ENCODE peak calls at places on chromosomes 11 and 22, in nine cellular contexts. One of them, this sample, is unnamed.

GRCh38 chr11:27392715-27393114 is 29.7 kb upstream of the CCDC34 start:
- DNase-seq in esophagus squamous epithelium: no peak
- DNase-seq in fibroblast of lung: peak; percentile 95
- DNase-seq in CD8-positive, alpha-beta memory T cell: no peak
- DNase-seq in tibial artery: no peak
- DNase-seq in AG04450: peak; percentile 60
- DNase-seq in AG10803: peak; percentile 66
- DNase-seq in ovary: no peak
- DNase-seq in GM23248: peak; percentile 67
- DNase-seq in this sample: peak; percentile 19

GRCh38 chr11:98398508-98398907 is 622.2 kb upstream of the CNTN5 start:
- DNase-seq in CD8-positive, alpha-beta memory T cell: no peak
- DNase-seq in esophagus squamous epithelium: no peak
- DNase-seq in AG04450: no peak
- DNase-seq in AG10803: no peak
- DNase-seq in tibial artery: no peak
- DNase-seq in GM23248: no peak
- DNase-seq in ovary: no peak
- DNase-seq in fibroblast of lung: no peak
- DNase-seq in this sample: no peak

GRCh38 chr11:15327786-15328231 is 213.1 kb downstream of the INSC start:
- DNase-seq in AG04450: peak; percentile 7
- DNase-seq in GM23248: peak; percentile 35
- DNase-seq in tibial artery: peak; percentile 23
- DNase-seq in esophagus squamous epithelium: no peak
- DNase-seq in AG10803: peak; percentile 3
- DNase-seq in ovary: peak; percentile 24
- DNase-seq in CD8-positive, alpha-beta memory T cell: no peak
- DNase-seq in fibroblast of lung: peak; percentile 25
- DNase-seq in this sample: peak; percentile 16

GRCh38 chr11:118537409-118537980 is 6.5 kb downstream of the TMEM25 start:
- DNase-seq in ovary: no peak
- DNase-seq in AG10803: no peak
- DNase-seq in fibroblast of lung: no peak
- DNase-seq in esophagus squamous epithelium: no peak
- DNase-seq in AG04450: no peak
- DNase-seq in GM23248: no peak
- DNase-seq in CD8-positive, alpha-beta memory T cell: no peak
- DNase-seq in tibial artery: no peak
- DNase-seq in this sample: peak; percentile 18

GRCh38 chr11:112584674-112585073 is 324.0 kb upstream of the PLET1 start:
- DNase-seq in esophagus squamous epithelium: no peak
- DNase-seq in ovary: no peak
- DNase-seq in AG10803: no peak
- DNase-seq in fibroblast of lung: no peak
- DNase-seq in tibial artery: no peak
- DNase-seq in AG04450: no peak
- DNase-seq in GM23248: no peak
- DNase-seq in CD8-positive, alpha-beta memory T cell: no peak
- DNase-seq in this sample: no peak

GRCh38 chr11:68271023-68271780 is 571 bp downstream of the C11orf24 start:
- DNase-seq in tibial artery: peak; percentile 69
- DNase-seq in GM23248: peak; percentile 97
- DNase-seq in AG10803: peak; percentile 85
- DNase-seq in AG04450: peak; percentile 61
- DNase-seq in fibroblast of lung: peak; percentile 85
- DNase-seq in CD8-positive, alpha-beta memory T cell: peak; percentile 48
- DNase-seq in ovary: peak; percentile 55
- DNase-seq in esophagus squamous epithelium: no peak
- DNase-seq in this sample: peak; percentile 74

GRCh38 chr22:49191506-49191980 is 636.1 kb downstream of the BRD1 start:
- DNase-seq in AG10803: no peak
- DNase-seq in ovary: no peak
- DNase-seq in esophagus squamous epithelium: no peak
- DNase-seq in fibroblast of lung: no peak
- DNase-seq in tibial artery: no peak
- DNase-seq in CD8-positive, alpha-beta memory T cell: no peak
- DNase-seq in AG04450: no peak
- DNase-seq in GM23248: no peak
- DNase-seq in this sample: no peak

GRCh38 chr11:108003623-108004022 is 5.1 kb upstream of the CUL5 start:
- DNase-seq in esophagus squamous epithelium: no peak
- DNase-seq in tibial artery: no peak
- DNase-seq in GM23248: no peak
- DNase-seq in AG10803: no peak
- DNase-seq in CD8-positive, alpha-beta memory T cell: no peak
- DNase-seq in AG04450: no peak
- DNase-seq in ovary: no peak
- DNase-seq in fibroblast of lung: no peak
- DNase-seq in this sample: no peak

GRCh38 chr22:27146871-27147591 is 489.6 kb downstream of the MIAT start:
- DNase-seq in CD8-positive, alpha-beta memory T cell: no peak
- DNase-seq in AG04450: no peak
- DNase-seq in ovary: no peak
- DNase-seq in esophagus squamous epithelium: no peak
- DNase-seq in AG10803: no peak
- DNase-seq in tibial artery: no peak
- DNase-seq in GM23248: no peak
- DNase-seq in fibroblast of lung: no peak
- DNase-seq in this sample: no peak

GRCh38 chr11:27914080-27914479 is 193.9 kb downstream of the KIF18A start:
- DNase-seq in fibroblast of lung: peak; percentile 58
- DNase-seq in AG10803: no peak
- DNase-seq in ovary: no peak
- DNase-seq in AG04450: no peak
- DNase-seq in GM23248: peak; percentile 63
- DNase-seq in esophagus squamous epithelium: no peak
- DNase-seq in CD8-positive, alpha-beta memory T cell: no peak
- DNase-seq in tibial artery: no peak
- DNase-seq in this sample: peak; percentile 25

GRCh38 chr11:73387594-73388021 is 11.4 kb downstream of the RELT start:
- DNase-seq in CD8-positive, alpha-beta memory T cell: no peak
- DNase-seq in AG10803: no peak
- DNase-seq in fibroblast of lung: no peak
- DNase-seq in esophagus squamous epithelium: no peak
- DNase-seq in ovary: no peak
- DNase-seq in GM23248: no peak
- DNase-seq in AG04450: no peak
- DNase-seq in tibial artery: no peak
- DNase-seq in this sample: no peak

GRCh38 chr22:27510024-27510423 is 291.5 kb downstream of the MN1 start:
- DNase-seq in ovary: no peak
- DNase-seq in tibial artery: no peak
- DNase-seq in AG10803: no peak
- DNase-seq in GM23248: no peak
- DNase-seq in CD8-positive, alpha-beta memory T cell: no peak
- DNase-seq in AG04450: no peak
- DNase-seq in fibroblast of lung: no peak
- DNase-seq in esophagus squamous epithelium: no peak
- DNase-seq in this sample: no peak

GRCh38 chr11:124612567-124613245 is 1.5 kb downstream of the PANX3 start:
- DNase-seq in fibroblast of lung: no peak
- DNase-seq in AG04450: no peak
- DNase-seq in ovary: no peak
- DNase-seq in esophagus squamous epithelium: no peak
- DNase-seq in AG10803: no peak
- DNase-seq in CD8-positive, alpha-beta memory T cell: no peak
- DNase-seq in tibial artery: no peak
- DNase-seq in GM23248: peak; percentile 14
- DNase-seq in this sample: no peak

GRCh38 chr11:119567667-119568582 is 145.0 kb upstream of the THY1 start:
- DNase-seq in fibroblast of lung: peak; percentile 80
- DNase-seq in GM23248: peak; percentile 93
- DNase-seq in ovary: no peak
- DNase-seq in CD8-positive, alpha-beta memory T cell: no peak
- DNase-seq in tibial artery: no peak
- DNase-seq in AG10803: peak; percentile 89
- DNase-seq in esophagus squamous epithelium: no peak
- DNase-seq in AG04450: peak; percentile 36
- DNase-seq in this sample: peak; percentile 97

GRCh38 chr22:39908737-39909136 is 7.9 kb downstream of the GRAP2 start:
- DNase-seq in AG04450: no peak
- DNase-seq in fibroblast of lung: peak; percentile 17
- DNase-seq in tibial artery: no peak
- DNase-seq in AG10803: no peak
- DNase-seq in GM23248: peak; percentile 45
- DNase-seq in CD8-positive, alpha-beta memory T cell: no peak
- DNase-seq in esophagus squamous epithelium: no peak
- DNase-seq in ovary: no peak
- DNase-seq in this sample: peak; percentile 54

GRCh38 chr22:43830931-43831560 is 18.9 kb upstream of the EFCAB6 start:
- DNase-seq in GM23248: no peak
- DNase-seq in fibroblast of lung: no peak
- DNase-seq in ovary: peak; percentile 11
- DNase-seq in CD8-positive, alpha-beta memory T cell: no peak
- DNase-seq in tibial artery: no peak
- DNase-seq in AG04450: no peak
- DNase-seq in AG10803: no peak
- DNase-seq in esophagus squamous epithelium: no peak
- DNase-seq in this sample: no peak

GRCh38 chr22:27241430-27242110 is 560.0 kb downstream of the MN1 start:
- DNase-seq in tibial artery: no peak
- DNase-seq in GM23248: peak; percentile 32
- DNase-seq in CD8-positive, alpha-beta memory T cell: no peak
- DNase-seq in fibroblast of lung: peak; percentile 59
- DNase-seq in esophagus squamous epithelium: no peak
- DNase-seq in ovary: peak; percentile 81
- DNase-seq in AG10803: peak; percentile 64
- DNase-seq in AG04450: no peak
- DNase-seq in this sample: no peak

DNA sequence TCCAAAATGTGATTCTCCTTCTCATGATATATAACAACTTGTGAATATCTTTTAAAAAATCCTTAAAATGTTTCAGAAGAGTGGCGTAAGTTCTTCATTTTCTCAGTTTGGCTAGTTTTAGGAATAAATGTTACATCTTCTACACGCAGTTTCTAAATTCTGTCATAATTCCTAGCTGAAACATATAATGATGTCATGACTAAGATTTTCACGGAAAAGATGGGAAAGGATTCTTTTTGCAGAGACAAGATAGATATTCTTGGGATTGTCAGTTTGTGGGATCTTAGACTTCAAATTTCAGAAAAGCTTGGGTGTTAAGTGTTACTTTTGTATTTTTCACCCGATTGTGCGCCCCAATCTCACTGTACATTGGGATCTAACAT is 1.7 kb downstream of the EED start:
- DNase-seq in fibroblast of lung: no peak
- DNase-seq in AG10803: no peak
- DNase-seq in CD8-positive, alpha-beta memory T cell: no peak
- DNase-seq in esophagus squamous epithelium: no peak
- DNase-seq in GM23248: peak; percentile 47
- DNase-seq in tibial artery: no peak
- DNase-seq in ovary: no peak
- DNase-seq in AG04450: no peak
- DNase-seq in this sample: peak; percentile 13
- H3K4me3 ChIP-seq in fibroblast of lung: peak overlapping the region; percentile 91
- H3K4me3 ChIP-seq in AG10803: peak overlapping the region; percentile 98
- H3K4me3 ChIP-seq in CD8-positive, alpha-beta memory T cell: peak overlapping the region; percentile 100
- H3K4me3 ChIP-seq in esophagus squamous epithelium: peak overlapping the region; percentile 73
- H3K4me3 ChIP-seq in GM23248: peak overlapping the region; percentile 99
- H3K4me3 ChIP-seq in tibial artery: peak overlapping the region; percentile 81
- H3K4me3 ChIP-seq in ovary: peak overlapping the region; percentile 90
- H3K4me3 ChIP-seq in AG04450: peak overlapping the region; percentile 86
- H3K4me3 ChIP-seq in this sample: peak overlapping the region; percentile 93

DNA sequence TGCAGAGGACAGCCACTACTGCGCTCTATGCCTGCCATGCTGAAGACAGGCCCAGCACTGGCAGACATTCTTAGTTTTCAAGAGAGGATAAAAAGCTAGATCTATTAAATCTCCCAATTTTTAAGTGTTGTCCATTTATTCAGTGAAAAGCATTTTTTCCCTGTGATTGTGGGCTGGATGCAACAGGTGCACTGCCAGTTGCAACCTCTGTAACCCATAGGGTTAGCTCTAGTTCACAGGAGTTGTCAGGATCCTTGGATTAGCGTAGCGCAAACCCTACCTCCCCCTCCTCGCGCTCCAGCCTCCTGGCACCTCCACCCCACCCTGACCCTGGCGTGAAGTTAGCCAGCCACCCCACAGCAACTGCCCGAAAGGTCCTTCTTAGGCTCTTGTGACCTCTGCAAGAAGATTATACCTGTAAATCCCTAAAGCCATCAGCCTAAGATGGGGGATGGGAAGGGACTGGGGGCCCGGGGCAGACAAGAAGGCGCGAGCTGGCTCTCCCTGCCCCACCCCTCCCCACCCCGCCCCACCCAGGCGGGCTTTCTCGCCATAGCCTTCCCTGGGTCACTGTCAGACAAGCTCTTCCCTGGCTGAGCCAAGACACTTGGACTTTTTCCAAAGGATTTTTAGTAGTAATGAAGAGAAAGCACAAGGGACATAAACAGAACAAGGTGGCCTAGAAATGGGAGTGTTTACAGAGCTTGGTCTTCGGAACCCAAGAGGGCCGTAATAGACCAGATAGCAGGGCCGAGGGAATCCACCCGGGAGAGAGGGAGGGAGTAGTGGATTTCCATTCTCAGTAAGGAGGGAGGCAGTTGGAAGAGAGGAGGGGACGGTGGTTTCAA is 31.0 kb downstream of the EIF3F start:
- DNase-seq in tibial artery: no peak
- DNase-seq in ovary: no peak
- DNase-seq in esophagus squamous epithelium: no peak
- DNase-seq in GM23248: peak; percentile 53
- DNase-seq in CD8-positive, alpha-beta memory T cell: no peak
- DNase-seq in AG04450: no peak
- DNase-seq in AG10803: peak; percentile 34
- DNase-seq in fibroblast of lung: no peak
- DNase-seq in this sample: peak; percentile 38
- H3K4me3 ChIP-seq in tibial artery: peak overlapping the region; percentile 62
- H3K4me3 ChIP-seq in ovary: peak overlapping the region; percentile 79
- H3K4me3 ChIP-seq in esophagus squamous epithelium: peak overlapping the region; percentile 68
- H3K4me3 ChIP-seq in GM23248: peak overlapping the region; percentile 71
- H3K4me3 ChIP-seq in CD8-positive, alpha-beta memory T cell: peak overlapping the region; percentile 50
- H3K4me3 ChIP-seq in AG04450: peak overlapping the region; percentile 70
- H3K4me3 ChIP-seq in AG10803: peak overlapping the region; percentile 61
- H3K4me3 ChIP-seq in fibroblast of lung: peak overlapping the region; percentile 78
- H3K4me3 ChIP-seq in this sample: peak overlapping the region; percentile 62

GRCh38 chr11:32781721-32782120 is 12.7 kb downstream of the CCDC73 start:
- DNase-seq in tibial artery: no peak
- DNase-seq in GM23248: no peak
- DNase-seq in fibroblast of lung: no peak
- DNase-seq in AG10803: no peak
- DNase-seq in AG04450: no peak
- DNase-seq in ovary: no peak
- DNase-seq in esophagus squamous epithelium: no peak
- DNase-seq in CD8-positive, alpha-beta memory T cell: no peak
- DNase-seq in this sample: no peak
- H3K4me3 ChIP-seq in tibial artery: no peak overlapping the region
- H3K4me3 ChIP-seq in GM23248: no peak overlapping the region
- H3K4me3 ChIP-seq in fibroblast of lung: no peak overlapping the region
- H3K4me3 ChIP-seq in AG10803: no peak overlapping the region
- H3K4me3 ChIP-seq in AG04450: no peak overlapping the region
- H3K4me3 ChIP-seq in ovary: no peak overlapping the region
- H3K4me3 ChIP-seq in esophagus squamous epithelium: no peak overlapping the region
- H3K4me3 ChIP-seq in CD8-positive, alpha-beta memory T cell: no peak overlapping the region
- H3K4me3 ChIP-seq in this sample: no peak overlapping the region

DNA sequence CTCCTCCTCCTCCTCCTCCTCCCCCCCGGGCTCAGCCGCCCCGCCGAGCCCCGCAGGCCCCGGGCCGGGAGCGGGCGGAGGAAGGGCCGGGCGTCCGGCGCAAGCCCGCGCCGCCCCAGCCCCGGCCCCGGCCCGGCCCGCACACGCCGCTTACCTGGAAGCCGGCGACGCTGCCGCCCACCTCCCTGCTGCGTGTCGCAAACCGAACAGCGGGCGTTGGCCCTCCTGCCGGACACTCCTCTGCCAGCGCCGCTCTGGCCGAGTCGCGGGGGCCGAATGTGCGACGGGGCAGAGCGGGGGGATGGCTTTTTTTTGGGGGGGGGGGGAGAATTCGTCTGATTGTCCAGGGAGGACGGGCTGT is 1.1 kb downstream of the IGF2 start:
- DNase-seq in AG04450: no peak
- DNase-seq in esophagus squamous epithelium: no peak
- DNase-seq in AG10803: no peak
- DNase-seq in fibroblast of lung: no peak
- DNase-seq in ovary: no peak
- DNase-seq in tibial artery: no peak
- DNase-seq in CD8-positive, alpha-beta memory T cell: no peak
- DNase-seq in GM23248: no peak
- DNase-seq in this sample: no peak
- H3K4me3 ChIP-seq in AG04450: peak overlapping the region; percentile 47
- H3K4me3 ChIP-seq in esophagus squamous epithelium: peak overlapping the region; percentile 65
- H3K4me3 ChIP-seq in AG10803: no peak overlapping the region
- H3K4me3 ChIP-seq in fibroblast of lung: no peak overlapping the region
- H3K4me3 ChIP-seq in ovary: peak overlapping the region; percentile 30
- H3K4me3 ChIP-seq in tibial artery: peak overlapping the region; percentile 41
- H3K4me3 ChIP-seq in CD8-positive, alpha-beta memory T cell: no peak overlapping the region
- H3K4me3 ChIP-seq in GM23248: no peak overlapping the region
- H3K4me3 ChIP-seq in this sample: no peak overlapping the region

This sample was measured in fibroblast of mammary gland.